ENCODE peak calls at places on chromosomes 1 and 21, in eight cellular contexts. Q, D, Z, A, G, K, V and Y are unnamed samples. For H3K36me3, the result is how much of the 10 kb centered on the place peaks cover.

GRCh38 chr1:23570001-23570691 is 10.8 kb upstream of the ID3 start:
- DNase-seq in Q (no peak), D (no peak), Z (no peak), A (peak), G (no peak), K (no peak), V (no peak), Y (no peak)

GRCh38 chr1:155504207-155504606 is 58.4 kb downstream of the ASH1L start:
- DNase-seq in Q (no peak), D (no peak), Z (no peak), A (no peak), G (no peak), K (peak), V (no peak), Y (no peak)

GRCh38 chr1:93591291-93591832 is 90.3 kb downstream of the BCAR3 start:
- DNase-seq in Q (no peak), D (no peak), Z (no peak), A (no peak), G (no peak), K (no peak), V (no peak), Y (no peak)

GRCh38 chr1:155124503-155125463 is 2.9 kb upstream of the EFNA1 start:
- DNase-seq in Q (peak), D (no peak), Z (no peak), A (peak), G (no peak), K (no peak), V (peak), Y (no peak)

GRCh38 chr1:55468438-55468837 is 253.3 kb upstream of the USP24 start:
- DNase-seq in Q (no peak), D (no peak), Z (no peak), A (no peak), G (no peak), K (no peak), V (no peak), Y (no peak)

GRCh38 chr21:45102391-45102932 is 28.1 kb downstream of the ADARB1 start:
- DNase-seq in Q (peak), D (no peak), Z (no peak), A (no peak), G (no peak), K (no peak), V (no peak), Y (no peak)

GRCh38 chr1:15429701-15430149 is 8.5 kb upstream of the CTRC start:
- DNase-seq in Q (peak), D (no peak), Z (no peak), A (no peak), G (no peak), K (no peak), V (peak), Y (no peak)

GRCh38 chr1:162300057-162300917 is 76.4 kb downstream of the SPATA46 start:
- DNase-seq in Q (no peak), D (no peak), Z (no peak), A (no peak), G (no peak), K (no peak), V (no peak), Y (no peak)

GRCh38 chr1:103514920-103515503 is 10.5 kb upstream of the RNPC3 start:
- DNase-seq in Q (no peak), D (no peak), Z (no peak), A (no peak), G (no peak), K (no peak), V (peak), Y (peak)

GRCh38 chr1:176480750-176481149 is 17.8 kb downstream of the PAPPA2 start:
- DNase-seq in Q (no peak), D (no peak), Z (no peak), A (no peak), G (no peak), K (no peak), V (no peak), Y (no peak)

GRCh38 chr1:27316860-27317259 is 5.1 kb upstream of the TMEM222 start:
- DNase-seq in Q (no peak), D (no peak), Z (no peak), A (no peak), G (no peak), K (no peak), V (no peak), Y (no peak)

GRCh38 chr1:68010094-68010493 is 40.3 kb downstream of the DIRAS3 start:
- DNase-seq in Q (no peak), D (no peak), Z (no peak), A (no peak), G (no peak), K (no peak), V (peak), Y (no peak)

GRCh38 chr1:109919271-109919670 is 8.6 kb downstream of the CSF1 start:
- DNase-seq in Q (no peak), D (no peak), Z (no peak), A (no peak), G (no peak), K (no peak), V (no peak), Y (no peak)

GRCh38 chr21:46207920-46208571 is 20.5 kb downstream of the LSS start:
- DNase-seq in Q (no peak), D (peak), Z (no peak), A (peak), G (no peak), K (no peak), V (no peak), Y (no peak)

GRCh38 chr1:204074274-204075115 is 1.6 kb downstream of the SOX13 start:
- DNase-seq in Q (peak), D (peak), Z (peak), A (peak), G (no peak), K (no peak), V (peak), Y (no peak)

GRCh38 chr1:29832936-29833335 is 596.6 kb downstream of the PTPRU start:
- DNase-seq in Q (no peak), D (no peak), Z (no peak), A (no peak), G (no peak), K (no peak), V (no peak), Y (no peak)

GRCh38 chr1:93239862-93240261 is 59.3 kb downstream of the CCDC18 start:
- DNase-seq in Q (no peak), D (no peak), Z (no peak), A (no peak), G (no peak), K (no peak), V (no peak), Y (no peak)

GRCh38 chr1:20487236-20487590 is 1.2 kb upstream of the CAMK2N1 start:
- DNase-seq in Q (no peak), D (no peak), Z (no peak), A (no peak), G (no peak), K (no peak), V (no peak), Y (no peak)

GRCh38 chr1:231359113-231359512 is 21.0 kb downstream of the SPRTN start:
- DNase-seq in Q (no peak), D (no peak), Z (peak), A (no peak), G (no peak), K (no peak), V (peak), Y (peak)

GRCh38 chr1:68379085-68379478 is 70.7 kb downstream of the RPE65 start:
- DNase-seq in Q (no peak), D (no peak), Z (no peak), A (no peak), G (no peak), K (no peak), V (no peak), Y (no peak)

GRCh38 chr1:3773572-3774502 is 1.3 kb downstream of the SMIM1 start:
- DNase-seq in Q (no peak), D (no peak), Z (no peak), A (no peak), G (no peak), K (no peak), V (no peak), Y (no peak)

GRCh38 chr1:48221657-48222056 is 859 bp upstream of the SLC5A9 start:
- DNase-seq in Q (no peak), D (peak), Z (no peak), A (no peak), G (no peak), K (no peak), V (no peak), Y (no peak)

GRCh38 chr21:36254106-36254941 is 65.7 kb upstream of the MORC3 start:
- DNase-seq in Q (no peak), D (no peak), Z (no peak), A (no peak), G (no peak), K (no peak), V (no peak), Y (no peak)

GRCh38 chr1:226634156-226634588 is 85.6 kb downstream of the STUM start:
- DNase-seq in Q (peak), D (peak), Z (peak), A (peak), G (no peak), K (peak), V (peak), Y (peak)

GRCh38 chr1:197521118-197521739 is 253.2 kb downstream of the CRB1 start:
- DNase-seq in Q (no peak), D (no peak), Z (no peak), A (no peak), G (no peak), K (no peak), V (peak), Y (no peak)

GRCh38 chr1:229689915-229690314 is 63.9 kb downstream of the URB2 start:
- DNase-seq in Q (no peak), D (no peak), Z (no peak), A (no peak), G (no peak), K (no peak), V (no peak), Y (no peak)

GRCh38 chr1:109879881-109880525 is 30.6 kb upstream of the CSF1 start:
- DNase-seq in Q (no peak), D (no peak), Z (no peak), A (no peak), G (no peak), K (no peak), V (no peak), Y (no peak)

GRCh38 chr1:53963472-53963871 is 17.3 kb downstream of the LRRC42 start:
- DNase-seq in Q (no peak), D (no peak), Z (no peak), A (no peak), G (no peak), K (no peak), V (no peak), Y (no peak)

GRCh38 chr1:53968125-53968513 is 22.0 kb downstream of the LRRC42 start:
- DNase-seq in Q (no peak), D (no peak), Z (no peak), A (no peak), G (no peak), K (no peak), V (no peak), Y (no peak)

GRCh38 chr1:53964109-53964508 is 18.0 kb downstream of the LRRC42 start:
- DNase-seq in Q (no peak), D (no peak), Z (no peak), A (no peak), G (no peak), K (no peak), V (no peak), Y (no peak)

GRCh38 chr1:53967409-53968124 is 21.4 kb downstream of the LRRC42 start:
- DNase-seq in Q (no peak), D (no peak), Z (no peak), A (no peak), G (no peak), K (no peak), V (no peak), Y (no peak)

DNA sequence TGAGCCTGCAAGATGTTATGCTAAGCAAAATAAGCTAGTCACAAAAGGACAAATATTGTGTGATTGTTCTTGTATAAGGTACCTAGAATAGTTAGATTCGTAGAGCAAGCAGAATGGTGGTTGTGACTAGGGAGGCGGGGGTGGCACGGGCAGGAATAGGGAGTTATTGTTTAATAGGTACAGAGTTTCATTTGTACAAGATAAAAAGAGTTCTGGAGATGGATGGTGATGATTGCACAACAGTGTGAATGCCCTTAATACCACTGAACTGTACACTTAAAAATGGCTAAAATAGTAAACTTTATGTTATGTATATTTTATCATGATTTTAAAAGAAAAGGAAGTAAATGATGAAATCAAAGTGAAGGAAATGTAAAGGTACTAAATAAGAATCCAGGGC is 20.6 kb downstream of the LRRC42 start:
- DNase-seq in Q (no peak), D (no peak), Z (no peak), A (no peak), G (no peak), K (no peak), V (no peak), Y (no peak)
- H3K36me3 ChIP-seq in Q (half or more), D (under half), Z (under half), A (half or more), G (under half), K (under half), V (under half), Y (under half)

DNA sequence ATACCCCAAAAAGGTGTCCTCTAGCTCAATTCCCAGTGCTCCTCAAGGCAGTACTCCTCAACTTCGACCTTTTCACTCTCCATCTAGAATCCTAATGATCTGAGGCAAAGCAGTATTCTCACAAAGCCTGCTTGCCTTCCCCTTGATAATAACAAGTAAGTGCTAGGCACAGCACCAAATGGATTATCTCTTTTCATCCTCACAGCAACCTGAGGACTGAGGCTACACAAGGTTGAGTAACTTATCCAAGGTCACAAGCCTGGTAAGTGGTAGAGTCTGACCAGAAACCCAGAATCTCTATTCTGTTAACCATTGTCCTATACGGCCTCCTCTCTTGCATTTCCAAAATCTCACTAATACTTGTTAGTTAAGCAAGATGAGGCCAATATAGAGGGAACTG is 5.1 kb downstream of the SYDE2 start:
- DNase-seq in Q (no peak), D (no peak), Z (no peak), A (no peak), G (no peak), K (no peak), V (no peak), Y (no peak)
- H3K4me3 ChIP-seq in Q (no peak), D (no peak), Z (no peak), A (peak), G (no peak), K (no peak), V (no peak), Y (no peak)

DNA sequence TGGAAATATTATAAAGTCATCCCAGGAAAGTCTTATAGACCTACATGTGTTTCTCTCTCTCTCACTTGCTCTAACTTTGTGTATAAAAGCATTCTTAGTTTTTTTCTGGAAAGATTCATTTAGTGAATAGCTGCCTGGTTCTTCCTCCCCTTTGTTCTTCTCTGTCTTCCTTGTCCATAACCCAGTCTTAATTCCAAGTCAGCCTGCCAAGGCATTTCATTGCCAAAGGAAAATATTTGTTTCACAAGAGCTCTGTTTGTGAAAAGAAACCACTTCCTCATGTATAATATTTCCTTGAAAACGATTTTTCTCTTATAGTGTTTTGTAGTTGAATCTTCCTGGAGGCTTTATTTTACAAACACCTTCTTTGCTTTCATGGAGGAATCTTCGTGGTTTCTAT is 427.0 kb downstream of the ADGRL2 start:
- DNase-seq in Q (no peak), D (no peak), Z (no peak), A (no peak), G (no peak), K (no peak), V (peak), Y (peak)
- H3K27ac ChIP-seq in Q (no peak), D (no peak), Z (no peak), A (no peak), G (peak), K (no peak), V (no peak), Y (peak)

DNA sequence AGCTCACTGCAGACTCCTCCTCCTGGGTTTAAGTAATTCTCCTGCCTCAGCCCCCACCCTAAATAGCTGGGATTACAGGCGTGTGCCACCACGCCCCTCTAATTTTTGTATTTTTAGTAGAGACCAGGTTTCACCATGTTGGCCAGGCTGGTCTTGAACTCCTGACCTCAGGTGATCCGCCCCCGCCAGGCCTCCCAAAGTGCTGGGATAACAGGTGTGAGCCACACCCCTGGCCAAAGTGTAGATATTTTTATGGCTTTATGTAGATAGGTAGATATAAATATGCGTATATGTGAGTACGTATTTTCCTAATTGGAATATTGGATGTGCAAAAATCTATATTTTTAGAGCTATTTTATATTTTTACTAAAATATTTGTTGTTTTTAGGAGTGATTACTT is 9.4 kb downstream of the KDM4A start:
- DNase-seq in Q (no peak), D (no peak), Z (no peak), A (no peak), G (no peak), K (no peak), V (no peak), Y (no peak)
- H3K36me3 ChIP-seq in Q (half or more), D (under half), Z (under half), A (half or more), G (half or more), K (under half), V (half or more), Y (under half)

GRCh38 chr1:184867866-184868585 is 106.3 kb downstream of the NIBAN1 start:
- DNase-seq in Q (no peak), D (no peak), Z (no peak), A (no peak), G (no peak), K (no peak), V (no peak), Y (no peak)
- H3K4me3 ChIP-seq in Q (no peak), D (no peak), Z (no peak), A (no peak), G (no peak), K (no peak), V (no peak), Y (no peak)

DNA sequence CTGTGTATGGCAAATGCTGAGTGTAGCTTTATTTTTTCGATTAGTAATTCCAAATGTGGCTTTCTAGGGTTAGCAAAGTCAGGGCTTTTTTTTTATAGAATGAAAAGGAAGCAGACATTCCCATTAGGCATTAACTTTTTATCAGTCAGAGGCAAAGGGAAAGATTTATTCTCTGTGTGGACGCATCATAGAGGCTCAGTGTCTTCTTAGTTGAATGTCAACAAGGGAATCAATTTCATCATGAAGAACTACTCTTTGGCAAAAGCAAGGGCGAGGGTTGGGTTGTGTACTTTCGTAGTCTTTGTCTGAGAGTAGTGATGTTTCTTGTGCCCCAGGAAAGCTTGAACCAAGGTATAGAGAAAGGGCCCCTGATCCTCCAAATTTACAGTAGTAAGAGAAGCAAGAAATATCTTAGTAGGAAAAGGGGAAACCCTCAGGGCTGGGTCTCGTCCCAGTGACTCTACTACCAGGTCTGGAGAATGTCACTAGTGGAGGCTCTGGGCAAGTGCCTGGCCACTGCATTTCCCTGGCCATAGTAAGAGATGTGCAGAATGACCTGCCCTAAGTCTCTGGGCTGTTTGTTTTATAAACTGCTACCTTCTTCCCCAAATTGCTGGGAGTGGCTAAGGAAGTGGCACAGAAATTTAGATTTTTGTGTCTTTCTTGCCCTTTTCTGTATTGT is 30.0 kb upstream of the MACF1 start:
- DNase-seq in Q (no peak), D (no peak), Z (no peak), A (no peak), G (no peak), K (no peak), V (no peak), Y (no peak)
- H3K27ac ChIP-seq in Q (no peak), D (peak), Z (peak), A (peak), G (peak), K (peak), V (peak), Y (peak)

GRCh38 chr1:151289991-151290708 is 8.1 kb downstream of the ZNF687 start:
- DNase-seq in Q (no peak), D (no peak), Z (no peak), A (no peak), G (no peak), K (no peak), V (no peak), Y (no peak)

GRCh38 chr1:151294748-151295462 is 12.8 kb downstream of the ZNF687 start:
- DNase-seq in Q (no peak), D (no peak), Z (no peak), A (peak), G (no peak), K (no peak), V (no peak), Y (no peak)

GRCh38 chr1:151292207-151293030 is 10.3 kb downstream of the ZNF687 start:
- DNase-seq in Q (no peak), D (peak), Z (no peak), A (no peak), G (no peak), K (no peak), V (no peak), Y (no peak)

GRCh38 chr1:151290709-151291303 is 8.7 kb downstream of the ZNF687 start:
- DNase-seq in Q (no peak), D (no peak), Z (no peak), A (no peak), G (no peak), K (no peak), V (no peak), Y (no peak)

DNA sequence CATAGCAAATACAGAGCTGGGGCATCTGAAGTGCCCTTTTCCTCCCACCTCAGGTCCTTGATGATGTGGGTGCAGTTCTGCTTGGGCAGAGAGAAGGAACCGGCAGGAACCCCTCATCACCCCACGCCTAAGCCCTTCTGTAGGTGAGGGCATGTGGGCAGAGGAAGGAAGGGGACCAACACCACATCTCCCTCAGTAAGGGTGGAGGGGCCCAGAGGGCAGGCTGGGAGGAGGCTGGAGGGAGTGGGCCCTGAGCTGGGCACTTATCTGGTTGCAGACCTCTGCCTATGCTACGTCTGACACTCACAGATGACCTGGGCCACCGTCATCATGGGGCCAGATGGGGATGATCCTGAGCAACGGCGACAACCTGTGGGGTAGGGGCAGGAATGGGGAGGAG is 11.0 kb downstream of the ZNF687 start:
- DNase-seq in Q (no peak), D (peak), Z (no peak), A (peak), G (no peak), K (no peak), V (no peak), Y (no peak)
- H3K36me3 ChIP-seq in Q (half or more), D (under half), Z (under half), A (half or more), G (half or more), K (under half), V (under half), Y (under half)